ENCODE peak calls at places on chromosomes 2 and 18, in ten cellular contexts. Z is sigmoid colon, V is K562, C is Peyer's patch, B is HCT116, E is body of pancreas, W is uterus, H is breast epithelium, M is ovary, D is A549. Y is an unnamed sample. For H3K4me1, the result is how much of the 10 kb centered on the place peaks cover.

GRCh38 chr2:160423141-160423540 is 70.5 kb downstream of the RBMS1 start:
- DNase-seq in Z (no peak), V (no peak), C (no peak), B (no peak), E (no peak), W (no peak), H (no peak), M (no peak), D (no peak), Y (no peak)

GRCh38 chr18:25239636-25240468 is 112.1 kb downstream of the ZNF521 start:
- DNase-seq in Z (no peak), V (peak), C (no peak), B (no peak), E (no peak), W (no peak), H (no peak), M (no peak), D (no peak), Y (no peak)

GRCh38 chr2:192585418-192585817 is 390.7 kb upstream of the TMEFF2 start:
- DNase-seq in Z (no peak), V (no peak), C (no peak), B (no peak), E (no peak), W (no peak), H (no peak), M (no peak), D (no peak), Y (no peak)

GRCh38 chr18:51486735-51487366 is 289.4 kb upstream of the MEX3C start:
- DNase-seq in Z (no peak), V (no peak), C (no peak), B (no peak), E (no peak), W (no peak), H (no peak), M (no peak), D (no peak), Y (no peak)

GRCh38 chr18:21820035-21820810 is 79.6 kb downstream of the MIB1 start:
- DNase-seq in Z (no peak), V (peak), C (no peak), B (peak), E (no peak), W (no peak), H (no peak), M (no peak), D (peak), Y (no peak)

GRCh38 chr2:42359894-42360483 is 1.0 kb downstream of the COX7A2L start:
- DNase-seq in Z (no peak), V (peak), C (no peak), B (no peak), E (peak), W (no peak), H (no peak), M (no peak), D (no peak), Y (peak)

GRCh38 chr2:199136681-199137080 is 321.1 kb downstream of the SATB2 start:
- DNase-seq in Z (no peak), V (peak), C (no peak), B (no peak), E (no peak), W (peak), H (no peak), M (no peak), D (no peak), Y (peak)

GRCh38 chr2:189421644-189422043 is 19.6 kb upstream of the WDR75 start:
- DNase-seq in Z (no peak), V (no peak), C (no peak), B (no peak), E (no peak), W (no peak), H (no peak), M (no peak), D (peak), Y (no peak)

GRCh38 chr2:171800639-171801038 is 93.4 kb downstream of the SLC25A12 start:
- DNase-seq in Z (no peak), V (no peak), C (no peak), B (no peak), E (no peak), W (no peak), H (no peak), M (no peak), D (no peak), Y (no peak)

GRCh38 chr2:241309684-241310117 is 5.8 kb downstream of the HDLBP start:
- DNase-seq in Z (no peak), V (no peak), C (no peak), B (no peak), E (peak), W (no peak), H (no peak), M (no peak), D (no peak), Y (peak)

GRCh38 chr2:24076849-24077534 is 866 bp upstream of the SF3B6 start:
- DNase-seq in Z (no peak), V (no peak), C (no peak), B (no peak), E (no peak), W (no peak), H (no peak), M (no peak), D (no peak), Y (no peak)

GRCh38 chr18:54069729-54070128 is 154.7 kb downstream of the MBD2 start:
- DNase-seq in Z (no peak), V (no peak), C (no peak), B (no peak), E (no peak), W (no peak), H (no peak), M (no peak), D (no peak), Y (no peak)

GRCh38 chr18:57438669-57439616 is 3.8 kb downstream of the ONECUT2 start:
- DNase-seq in Z (no peak), V (no peak), C (no peak), B (no peak), E (no peak), W (no peak), H (no peak), M (no peak), D (peak), Y (no peak)

GRCh38 chr18:9017900-9018217 is 84.6 kb upstream of the NDUFV2 start:
- DNase-seq in Z (no peak), V (no peak), C (no peak), B (no peak), E (peak), W (no peak), H (no peak), M (no peak), D (no peak), Y (no peak)

GRCh38 chr2:170514140-170514539 is 201.0 kb upstream of the SP5 start:
- DNase-seq in Z (peak), V (no peak), C (no peak), B (no peak), E (no peak), W (no peak), H (no peak), M (no peak), D (no peak), Y (no peak)

GRCh38 chr2:154130821-154131220 is 259.1 kb downstream of the GALNT13 start:
- DNase-seq in Z (no peak), V (no peak), C (no peak), B (no peak), E (no peak), W (no peak), H (no peak), M (no peak), D (no peak), Y (no peak)

GRCh38 chr18:24014986-24015896 is 687 bp downstream of the TTC39C start:
- DNase-seq in Z (peak), V (no peak), C (peak), B (no peak), E (peak), W (peak), H (peak), M (peak), D (peak), Y (peak)

GRCh38 chr2:130825231-130825971 is 11.3 kb upstream of the ARHGEF4 start:
- DNase-seq in Z (no peak), V (no peak), C (no peak), B (no peak), E (no peak), W (no peak), H (no peak), M (no peak), D (no peak), Y (no peak)

GRCh38 chr2:37388074-37388473 is 43.6 kb downstream of the QPCT start:
- DNase-seq in Z (no peak), V (no peak), C (no peak), B (no peak), E (no peak), W (no peak), H (no peak), M (no peak), D (peak), Y (no peak)

GRCh38 chr18:11178951-11179549 is 29.7 kb upstream of the PIEZO2 start:
- DNase-seq in Z (no peak), V (no peak), C (no peak), B (no peak), E (peak), W (peak), H (peak), M (peak), D (no peak), Y (no peak)

GRCh38 chr2:43158259-43158880 is 68.0 kb downstream of the ZFP36L2 start:
- DNase-seq in Z (peak), V (no peak), C (peak), B (peak), E (peak), W (peak), H (peak), M (peak), D (peak), Y (peak)

GRCh38 chr2:102356741-102357140 is 1.1 kb downstream of the IL18R1 start:
- DNase-seq in Z (no peak), V (no peak), C (no peak), B (no peak), E (no peak), W (no peak), H (no peak), M (no peak), D (no peak), Y (no peak)
- H3K4me3 ChIP-seq in Z (no peak), V (no peak), C (peak), B (no peak), E (no peak), W (no peak), H (peak), M (no peak), D (no peak), Y (no peak)

GRCh38 chr2:226761195-226761583 is 38.4 kb downstream of the IRS1 start:
- DNase-seq in Z (no peak), V (no peak), C (no peak), B (no peak), E (no peak), W (no peak), H (no peak), M (no peak), D (no peak), Y (no peak)

GRCh38 chr2:226756131-226756530 is 43.5 kb downstream of the IRS1 start:
- DNase-seq in Z (no peak), V (no peak), C (no peak), B (peak), E (no peak), W (no peak), H (no peak), M (no peak), D (peak), Y (no peak)

GRCh38 chr2:226759768-226760167 is 39.9 kb downstream of the IRS1 start:
- DNase-seq in Z (no peak), V (no peak), C (no peak), B (no peak), E (no peak), W (no peak), H (no peak), M (no peak), D (no peak), Y (no peak)

GRCh38 chr2:226760412-226761194 is 39.0 kb downstream of the IRS1 start:
- DNase-seq in Z (no peak), V (no peak), C (no peak), B (peak), E (no peak), W (no peak), H (no peak), M (no peak), D (no peak), Y (no peak)

DNA sequence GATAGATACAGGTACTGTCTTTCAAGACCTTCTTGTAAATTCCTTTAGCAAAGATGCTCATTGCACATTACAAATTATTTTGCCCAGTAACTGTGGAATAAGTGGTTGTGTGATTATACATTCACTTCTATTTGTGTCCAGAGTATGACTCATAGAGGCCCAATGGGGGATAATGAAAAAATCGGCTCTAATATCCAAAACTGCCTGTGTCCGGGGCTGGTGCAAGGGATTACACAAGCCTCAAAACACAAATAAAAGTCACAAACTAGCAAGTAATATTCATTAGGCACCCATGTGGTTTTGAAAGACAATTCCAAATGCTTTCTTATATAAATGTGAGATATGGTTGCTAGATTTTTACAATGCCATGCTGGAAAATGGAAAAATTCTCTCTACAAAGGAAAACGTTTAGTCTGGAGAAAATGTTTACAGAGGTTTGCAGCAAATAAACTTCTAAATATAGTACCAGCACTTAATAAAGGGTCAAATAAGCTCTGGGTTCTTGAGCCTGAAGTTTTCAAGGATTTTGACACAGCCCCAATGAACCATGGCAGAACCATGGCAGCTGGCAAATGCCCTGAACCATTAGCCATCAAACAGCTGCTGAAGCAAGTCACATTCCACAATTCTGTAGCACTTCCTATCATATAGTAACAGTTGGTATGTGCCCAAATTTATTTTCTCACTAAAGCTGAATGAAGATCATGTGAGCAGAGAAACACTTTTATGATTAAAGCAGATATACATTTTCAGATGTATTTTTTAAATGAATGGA is 40.5 kb downstream of the IRS1 start:
- DNase-seq in Z (no peak), V (no peak), C (no peak), B (peak), E (no peak), W (peak), H (no peak), M (no peak), D (no peak), Y (no peak)
- H3K4me1 ChIP-seq in Z (half or more), V (under half), C (under half), B (half or more), E (under half), W (under half), H (under half), M (under half), D (half or more), Y (half or more)

DNA sequence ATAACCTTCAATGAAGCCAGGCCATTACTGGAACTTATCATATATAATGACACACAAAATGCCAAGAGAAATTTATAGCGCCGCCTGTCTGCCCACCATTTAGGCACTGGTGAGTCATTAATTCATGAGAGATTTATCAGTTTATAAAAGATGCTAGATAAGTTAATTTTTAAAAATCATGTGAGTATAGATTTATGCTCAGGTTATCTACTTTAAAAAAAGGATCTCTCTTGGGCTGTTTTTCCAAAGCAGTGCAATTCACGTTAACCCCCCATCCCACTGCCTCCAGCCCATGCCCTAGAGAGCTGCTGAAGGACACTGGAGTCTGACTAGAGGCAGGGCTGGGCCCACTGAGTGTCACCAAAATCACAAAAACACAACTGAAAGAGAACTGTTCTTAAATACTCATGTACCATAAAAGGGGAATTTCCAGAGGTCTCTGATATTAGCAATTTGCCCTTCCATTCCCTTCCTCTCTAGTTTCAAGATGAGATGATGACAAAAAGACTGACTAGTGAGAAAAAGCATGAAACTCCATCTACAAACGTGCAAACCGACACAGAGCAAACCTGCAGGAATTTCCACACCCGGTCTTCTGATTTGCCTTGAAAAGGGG is 160.8 kb downstream of the BCL2 start:
- DNase-seq in Z (no peak), V (no peak), C (no peak), B (no peak), E (no peak), W (no peak), H (no peak), M (no peak), D (no peak), Y (no peak)
- TF ChIP-seq POLR2A in Z (no peak), V (no peak), C (no peak), B (no peak), E (no peak), W (no peak), H (no peak), M (no peak), D (no peak), Y (no peak)

GRCh38 chr18:73690222-73690621 is 457.4 kb downstream of the FBXO15 start:
- DNase-seq in Z (no peak), V (no peak), C (no peak), B (no peak), E (no peak), W (no peak), H (no peak), M (no peak), D (no peak), Y (no peak)
- H3K4me3 ChIP-seq in Z (no peak), V (no peak), C (no peak), B (no peak), E (no peak), W (no peak), H (no peak), M (no peak), D (no peak), Y (no peak)

GRCh38 chr18:76408480-76409067 is 86.5 kb downstream of the ZNF516 start:
- DNase-seq in Z (no peak), V (no peak), C (no peak), B (no peak), E (no peak), W (no peak), H (no peak), M (no peak), D (no peak), Y (peak)
- H3K4me1 ChIP-seq in Z (half or more), V (under half), C (under half), B (under half), E (under half), W (under half), H (under half), M (under half), D (under half), Y (half or more)

GRCh38 chr18:28766027-28766426 is 589.1 kb upstream of the CDH2 start:
- DNase-seq in Z (no peak), V (no peak), C (no peak), B (no peak), E (no peak), W (no peak), H (no peak), M (no peak), D (no peak), Y (no peak)
- TF ChIP-seq POLR2A in Z (no peak), V (no peak), C (no peak), B (no peak), E (no peak), W (no peak), H (no peak), M (no peak), D (no peak), Y (no peak)

Y was measured in adrenal gland.